ENCODE peak calls at places on chromosome 13, in four cellular contexts. H is naive thymus-derived CD4-positive, alpha-beta T cell; V is uterus; X is transverse colon. N is an unnamed sample.

GRCh38 chr13:110037925-110038573 is 251.7 kb upstream of the IRS2 start:
- DNase-seq in H (no peak), V (no peak), X (no peak), N (no peak)

GRCh38 chr13:24605923-24606372 is 74.3 kb upstream of the ATP12A start:
- DNase-seq in H (peak), V (no peak), X (no peak), N (no peak)

GRCh38 chr13:113291997-113292862 is 4.8 kb upstream of the LAMP1 start:
- DNase-seq in H (peak), V (peak), X (no peak), N (peak)

GRCh38 chr13:111659842-111660241 is 339.4 kb downstream of the TEX29 start:
- DNase-seq in H (no peak), V (no peak), X (no peak), N (peak)

GRCh38 chr13:43805071-43805468 is 18.3 kb upstream of the ENOX1 start:
- DNase-seq in H (no peak), V (no peak), X (no peak), N (no peak)

GRCh38 chr13:40123962-40124647 is 468.6 kb downstream of the COG6 start:
- DNase-seq in H (no peak), V (no peak), X (no peak), N (no peak)

GRCh38 chr13:36038785-36039415 is 92.3 kb downstream of the DCLK1 start:
- DNase-seq in H (no peak), V (no peak), X (no peak), N (no peak)

GRCh38 chr13:113448885-113449692 is 4.2 kb downstream of the ADPRHL1 start:
- DNase-seq in H (no peak), V (peak), X (peak), N (no peak)

GRCh38 chr13:102402292-102402691 is 444 bp upstream of the FGF14 start:
- DNase-seq in H (no peak), V (peak), X (peak), N (peak)

DNA sequence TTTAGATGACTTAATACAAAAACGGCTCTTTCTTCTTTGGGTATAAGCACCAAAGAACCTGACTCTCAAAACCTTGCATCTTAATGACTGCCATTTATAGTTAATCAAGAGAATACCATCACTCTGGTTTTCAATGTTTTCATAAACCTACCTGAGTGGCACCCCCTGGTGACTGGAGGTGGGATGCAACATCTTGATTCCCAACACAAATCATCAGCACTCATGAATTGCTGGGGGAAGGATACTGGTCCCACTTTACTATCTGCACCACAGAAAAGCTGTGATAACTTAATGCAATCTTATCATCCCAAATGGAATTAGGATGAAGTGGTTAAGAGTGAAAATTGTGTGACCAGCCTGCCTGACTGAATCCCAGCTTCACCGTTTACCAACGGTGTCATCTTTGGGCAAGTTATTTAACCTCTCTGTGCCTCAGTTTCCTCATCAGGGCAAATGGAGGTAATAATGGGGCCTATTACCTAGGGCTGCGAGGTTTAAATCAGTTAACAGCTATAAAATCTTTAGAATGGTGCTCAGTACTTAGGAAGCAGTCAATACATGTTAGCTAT is 366.4 kb downstream of the KLF12 start:
- DNase-seq in H (peak), V (no peak), X (no peak), N (no peak)
- H3K4me3 ChIP-seq in H (no peak), V (no peak), X (no peak), N (no peak)

GRCh38 chr13:59398661-59399060 is 765.1 kb downstream of the DIAPH3 start:
- DNase-seq in H (no peak), V (no peak), X (no peak), N (no peak)
- H3K27ac ChIP-seq in H (no peak), V (no peak), X (no peak), N (peak)

DNA sequence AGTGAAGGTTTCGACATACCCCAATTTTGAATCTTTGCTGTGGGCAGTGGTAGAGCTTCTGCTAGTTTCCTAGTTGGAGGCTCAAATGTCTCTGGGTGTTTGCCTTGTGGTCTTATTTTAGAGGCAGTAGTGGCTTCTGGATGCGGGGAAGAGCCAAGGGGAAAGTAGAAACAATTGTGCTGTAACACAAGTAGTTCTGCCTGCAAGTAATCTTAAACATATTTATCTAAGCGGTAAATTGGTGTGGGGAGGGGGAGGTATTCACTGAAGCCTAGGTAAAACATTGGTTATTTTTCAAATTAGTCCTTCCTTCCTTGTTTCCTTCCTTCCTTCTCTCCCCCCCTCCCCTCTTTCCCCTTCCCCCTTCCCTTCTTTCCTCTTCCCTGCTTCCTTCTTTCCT is at the start of gene PCDH20:
- DNase-seq in H (no peak), V (no peak), X (no peak), N (no peak)
- H3K4me3 ChIP-seq in H (no peak), V (peak), X (peak), N (peak)

GRCh38 chr13:21043898-21044297 is 17.5 kb downstream of the LATS2 start:
- DNase-seq in H (no peak), V (no peak), X (no peak), N (no peak)
- H3K27ac ChIP-seq in H (no peak), V (peak), X (peak), N (peak)

GRCh38 chr13:31045621-31046081 is 113.2 kb downstream of the TEX26 start:
- DNase-seq in H (no peak), V (peak), X (peak), N (no peak)
- H3K4me3 ChIP-seq in H (no peak), V (no peak), X (no peak), N (no peak)

GRCh38 chr13:85657942-85658341 is 141.3 kb downstream of the SLITRK6 start:
- DNase-seq in H (no peak), V (no peak), X (no peak), N (no peak)

GRCh38 chr13:85654227-85654626 is 145.0 kb downstream of the SLITRK6 start:
- DNase-seq in H (no peak), V (no peak), X (no peak), N (no peak)

GRCh38 chr13:85661639-85662038 is 137.6 kb downstream of the SLITRK6 start:
- DNase-seq in H (no peak), V (no peak), X (no peak), N (no peak)

GRCh38 chr13:85655040-85655439 is 144.2 kb downstream of the SLITRK6 start:
- DNase-seq in H (no peak), V (no peak), X (no peak), N (no peak)

DNA sequence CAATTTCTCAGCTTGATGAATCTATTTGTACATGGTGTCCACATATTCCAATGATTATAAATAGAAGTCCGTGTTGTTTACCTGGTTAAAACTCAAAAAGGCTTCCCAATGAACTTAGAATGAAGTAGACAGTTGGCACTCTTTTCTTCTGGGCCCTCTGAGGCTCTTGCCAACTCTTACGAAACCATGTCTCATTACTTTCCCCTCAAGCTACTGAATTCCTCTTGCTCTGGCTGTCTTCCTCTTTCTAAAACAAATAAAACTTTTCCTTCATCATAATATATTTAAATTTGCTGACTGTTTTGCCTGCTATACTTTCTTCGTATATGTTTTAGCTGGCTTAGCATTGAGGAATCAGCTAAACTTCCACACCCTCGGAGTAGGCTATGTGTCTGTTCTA is 139.7 kb downstream of the SLITRK6 start:
- DNase-seq in H (no peak), V (no peak), X (no peak), N (no peak)
- H3K27ac ChIP-seq in H (no peak), V (no peak), X (no peak), N (no peak)

DNA sequence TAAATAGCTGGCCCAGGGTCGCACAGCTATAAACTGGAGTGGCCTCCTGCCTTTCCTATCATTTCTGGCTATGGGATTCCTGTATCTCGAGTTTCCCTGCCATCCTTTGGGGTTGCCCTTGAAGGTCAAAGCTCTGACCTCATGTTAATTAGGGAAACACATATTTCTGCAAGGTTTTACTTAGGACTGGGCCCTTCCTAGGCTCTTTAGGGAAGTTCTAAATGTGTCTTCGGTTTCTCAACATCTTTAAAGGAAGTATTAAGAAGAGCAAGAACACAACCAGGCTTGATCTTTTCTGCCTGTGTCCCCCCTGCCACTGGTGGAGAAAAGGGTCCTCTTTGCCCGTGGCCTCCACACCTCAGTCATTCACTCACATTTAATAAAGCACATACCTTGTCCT is 10.8 kb downstream of the LCP1 start:
- DNase-seq in H (no peak), V (no peak), X (no peak), N (no peak)
- H3K4me3 ChIP-seq in H (peak), V (no peak), X (no peak), N (no peak)